ENCODE peak calls at places on chromosomes 1 and 21, in eight cellular contexts. One of them, this sample, is unnamed.

GRCh38 chr21:43982489-43983078 is 29.5 kb upstream of the TRAPPC10 start:
- DNase-seq in PC-3: no peak
- DNase-seq in endodermal cell: no peak
- DNase-seq in head of caudate nucleus: no peak
- DNase-seq in frontal cortex: no peak
- DNase-seq in stimulated activated CD8-positive, alpha-beta memory T cell treated with anti-CD3 and anti-CD28 coated beads, Interleukin-4, amount 100 ng/mL, for 4 hours: no peak
- DNase-seq in osteocyte: no peak
- DNase-seq in neuronal stem cell: no peak
- DNase-seq in this sample: no peak

GRCh38 chr1:169312084-169312954 is 55.3 kb downstream of the NME7 start:
- DNase-seq in PC-3: peak
- DNase-seq in endodermal cell: no peak
- DNase-seq in head of caudate nucleus: no peak
- DNase-seq in frontal cortex: no peak
- DNase-seq in stimulated activated CD8-positive, alpha-beta memory T cell treated with anti-CD3 and anti-CD28 coated beads, Interleukin-4, amount 100 ng/mL, for 4 hours: peak
- DNase-seq in osteocyte: no peak
- DNase-seq in neuronal stem cell: no peak
- DNase-seq in this sample: no peak

GRCh38 chr1:118927826-118928225 is 60.3 kb downstream of the TBX15 start:
- DNase-seq in PC-3: no peak
- DNase-seq in endodermal cell: no peak
- DNase-seq in head of caudate nucleus: no peak
- DNase-seq in frontal cortex: no peak
- DNase-seq in stimulated activated CD8-positive, alpha-beta memory T cell treated with anti-CD3 and anti-CD28 coated beads, Interleukin-4, amount 100 ng/mL, for 4 hours: no peak
- DNase-seq in osteocyte: no peak
- DNase-seq in neuronal stem cell: no peak
- DNase-seq in this sample: no peak

GRCh38 chr1:106952766-106953165 is 103.7 kb upstream of the PRMT6 start:
- DNase-seq in PC-3: peak
- DNase-seq in endodermal cell: no peak
- DNase-seq in head of caudate nucleus: no peak
- DNase-seq in frontal cortex: no peak
- DNase-seq in stimulated activated CD8-positive, alpha-beta memory T cell treated with anti-CD3 and anti-CD28 coated beads, Interleukin-4, amount 100 ng/mL, for 4 hours: no peak
- DNase-seq in osteocyte: no peak
- DNase-seq in neuronal stem cell: no peak
- DNase-seq in this sample: no peak

GRCh38 chr1:197732187-197732586 is 43.1 kb downstream of the DENND1B start:
- DNase-seq in PC-3: no peak
- DNase-seq in endodermal cell: no peak
- DNase-seq in head of caudate nucleus: no peak
- DNase-seq in frontal cortex: no peak
- DNase-seq in stimulated activated CD8-positive, alpha-beta memory T cell treated with anti-CD3 and anti-CD28 coated beads, Interleukin-4, amount 100 ng/mL, for 4 hours: no peak
- DNase-seq in osteocyte: no peak
- DNase-seq in neuronal stem cell: no peak
- DNase-seq in this sample: no peak

GRCh38 chr1:41813755-41814694 is 104.7 kb downstream of the HIVEP3 start:
- DNase-seq in PC-3: no peak
- DNase-seq in endodermal cell: no peak
- DNase-seq in head of caudate nucleus: no peak
- DNase-seq in frontal cortex: no peak
- DNase-seq in stimulated activated CD8-positive, alpha-beta memory T cell treated with anti-CD3 and anti-CD28 coated beads, Interleukin-4, amount 100 ng/mL, for 4 hours: no peak
- DNase-seq in osteocyte: no peak
- DNase-seq in neuronal stem cell: no peak
- DNase-seq in this sample: no peak

GRCh38 chr1:65512383-65512782 is 91.9 kb downstream of the LEPR start:
- DNase-seq in PC-3: no peak
- DNase-seq in endodermal cell: no peak
- DNase-seq in head of caudate nucleus: no peak
- DNase-seq in frontal cortex: no peak
- DNase-seq in stimulated activated CD8-positive, alpha-beta memory T cell treated with anti-CD3 and anti-CD28 coated beads, Interleukin-4, amount 100 ng/mL, for 4 hours: no peak
- DNase-seq in osteocyte: no peak
- DNase-seq in neuronal stem cell: no peak
- DNase-seq in this sample: no peak

GRCh38 chr1:241957692-241958494 is at the start of gene BECN2:
- DNase-seq in PC-3: no peak
- DNase-seq in endodermal cell: peak
- DNase-seq in head of caudate nucleus: no peak
- DNase-seq in frontal cortex: no peak
- DNase-seq in stimulated activated CD8-positive, alpha-beta memory T cell treated with anti-CD3 and anti-CD28 coated beads, Interleukin-4, amount 100 ng/mL, for 4 hours: no peak
- DNase-seq in osteocyte: no peak
- DNase-seq in neuronal stem cell: no peak
- DNase-seq in this sample: no peak

GRCh38 chr1:205512059-205513045 is 7.9 kb downstream of the CDK18 start:
- DNase-seq in PC-3: peak
- DNase-seq in endodermal cell: no peak
- DNase-seq in head of caudate nucleus: no peak
- DNase-seq in frontal cortex: no peak
- DNase-seq in stimulated activated CD8-positive, alpha-beta memory T cell treated with anti-CD3 and anti-CD28 coated beads, Interleukin-4, amount 100 ng/mL, for 4 hours: no peak
- DNase-seq in osteocyte: no peak
- DNase-seq in neuronal stem cell: no peak
- DNase-seq in this sample: no peak

GRCh38 chr1:8690253-8690525 is 127.3 kb downstream of the RERE start:
- DNase-seq in PC-3: no peak
- DNase-seq in endodermal cell: no peak
- DNase-seq in head of caudate nucleus: no peak
- DNase-seq in frontal cortex: no peak
- DNase-seq in stimulated activated CD8-positive, alpha-beta memory T cell treated with anti-CD3 and anti-CD28 coated beads, Interleukin-4, amount 100 ng/mL, for 4 hours: no peak
- DNase-seq in osteocyte: no peak
- DNase-seq in neuronal stem cell: no peak
- DNase-seq in this sample: no peak

GRCh38 chr1:186559601-186560116 is 98.7 kb upstream of the PDC start:
- DNase-seq in PC-3: peak
- DNase-seq in endodermal cell: no peak
- DNase-seq in head of caudate nucleus: no peak
- DNase-seq in frontal cortex: no peak
- DNase-seq in stimulated activated CD8-positive, alpha-beta memory T cell treated with anti-CD3 and anti-CD28 coated beads, Interleukin-4, amount 100 ng/mL, for 4 hours: no peak
- DNase-seq in osteocyte: no peak
- DNase-seq in neuronal stem cell: no peak
- DNase-seq in this sample: no peak

GRCh38 chr1:150567717-150568561 is 11.5 kb downstream of the MCL1 start:
- DNase-seq in PC-3: peak
- DNase-seq in endodermal cell: peak
- DNase-seq in head of caudate nucleus: peak
- DNase-seq in frontal cortex: no peak
- DNase-seq in stimulated activated CD8-positive, alpha-beta memory T cell treated with anti-CD3 and anti-CD28 coated beads, Interleukin-4, amount 100 ng/mL, for 4 hours: no peak
- DNase-seq in osteocyte: peak
- DNase-seq in neuronal stem cell: peak
- DNase-seq in this sample: no peak

GRCh38 chr1:26353976-26354820 is at the start of gene CRYBG2:
- DNase-seq in PC-3: peak
- DNase-seq in endodermal cell: no peak
- DNase-seq in head of caudate nucleus: no peak
- DNase-seq in frontal cortex: no peak
- DNase-seq in stimulated activated CD8-positive, alpha-beta memory T cell treated with anti-CD3 and anti-CD28 coated beads, Interleukin-4, amount 100 ng/mL, for 4 hours: no peak
- DNase-seq in osteocyte: no peak
- DNase-seq in neuronal stem cell: no peak
- DNase-seq in this sample: no peak

GRCh38 chr1:85361606-85362005 is 85.2 kb upstream of the BCL10 start:
- DNase-seq in PC-3: peak
- DNase-seq in endodermal cell: no peak
- DNase-seq in head of caudate nucleus: no peak
- DNase-seq in frontal cortex: no peak
- DNase-seq in stimulated activated CD8-positive, alpha-beta memory T cell treated with anti-CD3 and anti-CD28 coated beads, Interleukin-4, amount 100 ng/mL, for 4 hours: no peak
- DNase-seq in osteocyte: no peak
- DNase-seq in neuronal stem cell: no peak
- DNase-seq in this sample: no peak

GRCh38 chr1:36882536-36883285 is 151.6 kb downstream of the GRIK3 start:
- DNase-seq in PC-3: no peak
- DNase-seq in endodermal cell: no peak
- DNase-seq in head of caudate nucleus: no peak
- DNase-seq in frontal cortex: no peak
- DNase-seq in stimulated activated CD8-positive, alpha-beta memory T cell treated with anti-CD3 and anti-CD28 coated beads, Interleukin-4, amount 100 ng/mL, for 4 hours: no peak
- DNase-seq in osteocyte: peak
- DNase-seq in neuronal stem cell: no peak
- DNase-seq in this sample: no peak

GRCh38 chr1:160078392-160079195 is 2.7 kb upstream of the KCNJ9 start:
- DNase-seq in PC-3: peak
- DNase-seq in endodermal cell: peak
- DNase-seq in head of caudate nucleus: peak
- DNase-seq in frontal cortex: no peak
- DNase-seq in stimulated activated CD8-positive, alpha-beta memory T cell treated with anti-CD3 and anti-CD28 coated beads, Interleukin-4, amount 100 ng/mL, for 4 hours: no peak
- DNase-seq in osteocyte: no peak
- DNase-seq in neuronal stem cell: no peak
- DNase-seq in this sample: peak

GRCh38 chr1:116194592-116194991 is 83.4 kb downstream of the MAB21L3 start:
- DNase-seq in PC-3: no peak
- DNase-seq in endodermal cell: no peak
- DNase-seq in head of caudate nucleus: no peak
- DNase-seq in frontal cortex: no peak
- DNase-seq in stimulated activated CD8-positive, alpha-beta memory T cell treated with anti-CD3 and anti-CD28 coated beads, Interleukin-4, amount 100 ng/mL, for 4 hours: no peak
- DNase-seq in osteocyte: no peak
- DNase-seq in neuronal stem cell: no peak
- DNase-seq in this sample: no peak

GRCh38 chr1:236469466-236469865 is 54.3 kb upstream of the LGALS8 start:
- DNase-seq in PC-3: no peak
- DNase-seq in endodermal cell: no peak
- DNase-seq in head of caudate nucleus: no peak
- DNase-seq in frontal cortex: no peak
- DNase-seq in stimulated activated CD8-positive, alpha-beta memory T cell treated with anti-CD3 and anti-CD28 coated beads, Interleukin-4, amount 100 ng/mL, for 4 hours: no peak
- DNase-seq in osteocyte: no peak
- DNase-seq in neuronal stem cell: no peak
- DNase-seq in this sample: no peak

GRCh38 chr1:246434335-246434734 is 72.7 kb downstream of the SMYD3 start:
- DNase-seq in PC-3: no peak
- DNase-seq in endodermal cell: no peak
- DNase-seq in head of caudate nucleus: no peak
- DNase-seq in frontal cortex: no peak
- DNase-seq in stimulated activated CD8-positive, alpha-beta memory T cell treated with anti-CD3 and anti-CD28 coated beads, Interleukin-4, amount 100 ng/mL, for 4 hours: no peak
- DNase-seq in osteocyte: no peak
- DNase-seq in neuronal stem cell: no peak
- DNase-seq in this sample: no peak

GRCh38 chr1:30684881-30685795 is 38.2 kb downstream of the MATN1 start:
- DNase-seq in PC-3: peak
- DNase-seq in endodermal cell: peak
- DNase-seq in head of caudate nucleus: no peak
- DNase-seq in frontal cortex: peak
- DNase-seq in stimulated activated CD8-positive, alpha-beta memory T cell treated with anti-CD3 and anti-CD28 coated beads, Interleukin-4, amount 100 ng/mL, for 4 hours: no peak
- DNase-seq in osteocyte: no peak
- DNase-seq in neuronal stem cell: peak
- DNase-seq in this sample: no peak

GRCh38 chr1:25523512-25523911 is 19.9 kb upstream of the LDLRAP1 start:
- DNase-seq in PC-3: peak
- DNase-seq in endodermal cell: peak
- DNase-seq in head of caudate nucleus: no peak
- DNase-seq in frontal cortex: no peak
- DNase-seq in stimulated activated CD8-positive, alpha-beta memory T cell treated with anti-CD3 and anti-CD28 coated beads, Interleukin-4, amount 100 ng/mL, for 4 hours: no peak
- DNase-seq in osteocyte: no peak
- DNase-seq in neuronal stem cell: peak
- DNase-seq in this sample: no peak

GRCh38 chr1:1402081-1402900 is 3.2 kb upstream of the CCNL2 start:
- DNase-seq in PC-3: peak
- DNase-seq in endodermal cell: peak
- DNase-seq in head of caudate nucleus: no peak
- DNase-seq in frontal cortex: no peak
- DNase-seq in stimulated activated CD8-positive, alpha-beta memory T cell treated with anti-CD3 and anti-CD28 coated beads, Interleukin-4, amount 100 ng/mL, for 4 hours: no peak
- DNase-seq in osteocyte: no peak
- DNase-seq in neuronal stem cell: no peak
- DNase-seq in this sample: peak

GRCh38 chr1:165592945-165593823 is 37.9 kb upstream of the MGST3 start:
- DNase-seq in PC-3: peak
- DNase-seq in endodermal cell: peak
- DNase-seq in head of caudate nucleus: peak
- DNase-seq in frontal cortex: peak
- DNase-seq in stimulated activated CD8-positive, alpha-beta memory T cell treated with anti-CD3 and anti-CD28 coated beads, Interleukin-4, amount 100 ng/mL, for 4 hours: peak
- DNase-seq in osteocyte: peak
- DNase-seq in neuronal stem cell: peak
- DNase-seq in this sample: no peak

GRCh38 chr1:39509360-39510009 is 18.0 kb downstream of the BMP8A start:
- DNase-seq in PC-3: no peak
- DNase-seq in endodermal cell: no peak
- DNase-seq in head of caudate nucleus: no peak
- DNase-seq in frontal cortex: no peak
- DNase-seq in stimulated activated CD8-positive, alpha-beta memory T cell treated with anti-CD3 and anti-CD28 coated beads, Interleukin-4, amount 100 ng/mL, for 4 hours: no peak
- DNase-seq in osteocyte: no peak
- DNase-seq in neuronal stem cell: no peak
- DNase-seq in this sample: no peak

GRCh38 chr21:29504751-29505321 is 206.1 kb downstream of the BACH1 start:
- DNase-seq in PC-3: peak
- DNase-seq in endodermal cell: no peak
- DNase-seq in head of caudate nucleus: no peak
- DNase-seq in frontal cortex: no peak
- DNase-seq in stimulated activated CD8-positive, alpha-beta memory T cell treated with anti-CD3 and anti-CD28 coated beads, Interleukin-4, amount 100 ng/mL, for 4 hours: no peak
- DNase-seq in osteocyte: no peak
- DNase-seq in neuronal stem cell: no peak
- DNase-seq in this sample: no peak

GRCh38 chr1:11606775-11607174 is 47.5 kb downstream of the FBXO2 start:
- DNase-seq in PC-3: no peak
- DNase-seq in endodermal cell: no peak
- DNase-seq in head of caudate nucleus: no peak
- DNase-seq in frontal cortex: no peak
- DNase-seq in stimulated activated CD8-positive, alpha-beta memory T cell treated with anti-CD3 and anti-CD28 coated beads, Interleukin-4, amount 100 ng/mL, for 4 hours: no peak
- DNase-seq in osteocyte: no peak
- DNase-seq in neuronal stem cell: no peak
- DNase-seq in this sample: no peak

This sample was measured in 8988T.